ENCODE peak calls at places on chromosomes 12 and 14, in nine cellular contexts. A is GM23338, L is OCI-LY7, S is MM.1S, M is PC-3, W is neural progenitor cell, Q is SK-N-SH, C is hepatocyte, F is HCT116. J is an unnamed sample.

GRCh38 chr12:58887071-58887470 is 33.2 kb downstream of the LRIG3 start:
- DNase-seq in A (no peak), L (no peak), S (no peak), M (no peak), W (no peak), Q (no peak), C (no peak), F (no peak), J (no peak)

GRCh38 chr12:102962532-102962931 is 5.1 kb downstream of the ASCL1 start:
- DNase-seq in A (no peak), L (no peak), S (no peak), M (no peak), W (peak), Q (no peak), C (no peak), F (no peak), J (no peak)

GRCh38 chr12:67710582-67710981 is 62.0 kb downstream of the DYRK2 start:
- DNase-seq in A (no peak), L (no peak), S (no peak), M (peak), W (no peak), Q (no peak), C (peak), F (no peak), J (peak)

GRCh38 chr14:62943202-62943601 is 102.1 kb downstream of the KCNH5 start:
- DNase-seq in A (no peak), L (no peak), S (no peak), M (no peak), W (no peak), Q (no peak), C (no peak), F (no peak), J (no peak)

GRCh38 chr14:104872469-104873341 is 7.6 kb downstream of the CEP170B start:
- DNase-seq in A (peak), L (no peak), S (no peak), M (no peak), W (peak), Q (no peak), C (peak), F (no peak), J (peak)

GRCh38 chr12:64090047-64090446 is 132.0 kb downstream of the KICS2 start:
- DNase-seq in A (no peak), L (no peak), S (no peak), M (no peak), W (no peak), Q (no peak), C (no peak), F (no peak), J (no peak)

GRCh38 chr12:123479442-123480180 is 21.7 kb downstream of the SNRNP35 start:
- DNase-seq in A (no peak), L (no peak), S (no peak), M (no peak), W (no peak), Q (no peak), C (no peak), F (no peak), J (no peak)

GRCh38 chr12:78864483-78865296 is at the start of gene SYT1:
- DNase-seq in A (peak), L (no peak), S (peak), M (peak), W (peak), Q (peak), C (peak), F (no peak), J (peak)

GRCh38 chr14:70888151-70888499 is 19.1 kb upstream of the PCNX1 start:
- DNase-seq in A (peak), L (no peak), S (no peak), M (no peak), W (no peak), Q (no peak), C (no peak), F (no peak), J (no peak)

GRCh38 chr12:76621582-76622024 is 62.0 kb upstream of the OSBPL8 start:
- DNase-seq in A (peak), L (peak), S (peak), M (peak), W (peak), Q (peak), C (peak), F (peak), J (peak)

GRCh38 chr12:87953257-87953860 is 75.8 kb downstream of the C12orf50 start:
- DNase-seq in A (peak), L (peak), S (peak), M (peak), W (peak), Q (peak), C (peak), F (peak), J (peak)
- H3K4me2 ChIP-seq in A (no peak), L (no peak), S (no peak), M (no peak), W (no peak), Q (no peak), C (no peak), F (no peak), J (no peak)

GRCh38 chr14:100393362-100393761 is 70.2 kb downstream of the SLC25A47 start:
- DNase-seq in A (no peak), L (no peak), S (no peak), M (no peak), W (no peak), Q (no peak), C (no peak), F (no peak), J (no peak)
- H2AFZ ChIP-seq in A (no peak), L (no peak), S (no peak), M (no peak), W (no peak), Q (no peak), C (no peak), F (no peak), J (no peak)

GRCh38 chr12:116037941-116038837 is 239.3 kb downstream of the MED13L start:
- DNase-seq in A (no peak), L (no peak), S (no peak), M (peak), W (no peak), Q (no peak), C (peak), F (no peak), J (peak)
- TF ChIP-seq EZH2phosphoT487 in A (no peak), L (no peak), S (no peak), M (no peak), W (no peak), Q (no peak), C (no peak), F (no peak), J (peak)

DNA sequence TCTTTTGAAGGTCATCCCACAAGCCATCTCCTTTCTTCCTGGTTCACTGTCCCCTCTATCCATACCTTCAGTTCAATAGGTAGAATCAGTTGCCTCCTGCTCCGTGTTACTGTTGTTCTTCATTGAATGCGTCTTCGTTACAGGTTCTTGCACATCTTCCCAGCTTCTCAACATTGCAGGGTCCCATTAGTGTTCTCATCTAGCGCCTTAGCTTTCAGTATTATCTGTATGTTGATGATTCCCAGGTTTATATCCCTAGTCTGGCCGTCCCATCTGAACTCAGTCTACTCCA is 2.0 kb downstream of the SCFD1 start:
- DNase-seq in A (no peak), L (no peak), S (no peak), M (no peak), W (no peak), Q (no peak), C (no peak), F (no peak), J (no peak)
- H3K4me2 ChIP-seq in A (peak), L (peak), S (peak), M (peak), W (peak), Q (peak), C (peak), F (peak), J (peak)

GRCh38 chr14:35343709-35344474 is 51.7 kb downstream of the PSMA6 start:
- DNase-seq in A (no peak), L (no peak), S (no peak), M (no peak), W (no peak), Q (no peak), C (no peak), F (no peak), J (no peak)

GRCh38 chr14:35339761-35340406 is 47.7 kb downstream of the PSMA6 start:
- DNase-seq in A (no peak), L (peak), S (no peak), M (no peak), W (no peak), Q (no peak), C (no peak), F (no peak), J (no peak)

GRCh38 chr14:35341454-35342159 is 49.4 kb downstream of the PSMA6 start:
- DNase-seq in A (peak), L (no peak), S (no peak), M (peak), W (peak), Q (peak), C (peak), F (peak), J (peak)

GRCh38 chr14:35340616-35341453 is 48.7 kb downstream of the PSMA6 start:
- DNase-seq in A (no peak), L (no peak), S (no peak), M (no peak), W (no peak), Q (peak), C (no peak), F (no peak), J (no peak)

GRCh38 chr14:35342160-35343010 is 50.2 kb downstream of the PSMA6 start:
- DNase-seq in A (no peak), L (no peak), S (no peak), M (no peak), W (no peak), Q (no peak), C (no peak), F (no peak), J (peak)
- H2AFZ ChIP-seq in A (peak), L (no peak), S (no peak), M (peak), W (no peak), Q (peak), C (peak), F (no peak), J (peak)

DNA sequence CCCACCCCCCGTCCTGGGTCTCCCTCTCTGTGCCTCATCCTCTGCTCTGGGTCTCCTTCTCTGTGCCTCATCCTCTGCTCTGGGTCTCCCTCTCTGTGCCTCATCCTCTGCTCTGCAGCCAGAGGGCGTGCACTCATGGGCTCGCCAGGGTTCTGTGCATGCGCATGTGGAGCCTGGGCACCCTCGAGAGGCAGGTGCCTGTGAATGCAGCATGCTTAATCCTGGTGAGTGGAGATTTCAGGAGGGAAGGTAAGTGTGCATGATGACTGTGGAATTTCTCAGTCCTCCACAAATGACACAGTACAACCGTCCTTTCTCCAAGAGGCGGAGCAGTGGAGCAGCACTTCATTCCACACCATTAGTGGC is 65.2 kb downstream of the EP400 start:
- DNase-seq in A (peak), L (peak), S (no peak), M (no peak), W (no peak), Q (no peak), C (no peak), F (no peak), J (no peak)
- TF ChIP-seq EZH2phosphoT487 in A (no peak), L (no peak), S (no peak), M (no peak), W (no peak), Q (no peak), C (no peak), F (no peak), J (no peak)

GRCh38 chr12:47870175-47870781 is 34.5 kb downstream of the VDR start:
- DNase-seq in A (peak), L (peak), S (peak), M (peak), W (peak), Q (peak), C (peak), F (no peak), J (peak)

GRCh38 chr12:47864646-47865235 is 40.1 kb downstream of the VDR start:
- DNase-seq in A (no peak), L (no peak), S (no peak), M (no peak), W (no peak), Q (no peak), C (no peak), F (no peak), J (no peak)

GRCh38 chr12:47868552-47869031 is 36.2 kb downstream of the VDR start:
- DNase-seq in A (no peak), L (peak), S (peak), M (no peak), W (no peak), Q (no peak), C (no peak), F (no peak), J (no peak)

GRCh38 chr12:47867496-47867941 is 37.3 kb downstream of the VDR start:
- DNase-seq in A (no peak), L (no peak), S (no peak), M (peak), W (no peak), Q (no peak), C (peak), F (no peak), J (peak)

GRCh38 chr12:47868041-47868440 is 36.8 kb downstream of the VDR start:
- DNase-seq in A (no peak), L (no peak), S (no peak), M (no peak), W (no peak), Q (no peak), C (no peak), F (no peak), J (no peak)
- H3K4me2 ChIP-seq in A (no peak), L (peak), S (peak), M (no peak), W (no peak), Q (no peak), C (no peak), F (no peak), J (no peak)

GRCh38 chr14:69878251-69878650 is 965 bp upstream of the SMOC1 start:
- DNase-seq in A (no peak), L (no peak), S (no peak), M (no peak), W (peak), Q (no peak), C (no peak), F (no peak), J (no peak)
- H2AFZ ChIP-seq in A (peak), L (no peak), S (no peak), M (no peak), W (no peak), Q (no peak), C (no peak), F (no peak), J (no peak)

GRCh38 chr14:90674043-90674670 is 142.1 kb downstream of the TTC7B start:
- DNase-seq in A (no peak), L (no peak), S (no peak), M (no peak), W (no peak), Q (no peak), C (no peak), F (no peak), J (no peak)
- TF ChIP-seq EZH2phosphoT487 in A (no peak), L (no peak), S (no peak), M (no peak), W (no peak), Q (no peak), C (no peak), F (no peak), J (no peak)

J was measured in GM23248.